ENCODE peak calls at places on chromosome 10, in five cellular contexts. V is right lobe of liver, R is astrocyte of the spinal cord, Z is GM12865, H is mesothelial cell of epicardium. E is an unnamed sample.

GRCh38 chr10:23399701-23400144 is 39.2 kb upstream of the OTUD1 start:
- DNase-seq in Z (no peak), R (peak; percentile 29), V (no peak), H (no peak), E (no peak)

GRCh38 chr10:110460111-110460809 is 37.4 kb upstream of the DUSP5 start:
- DNase-seq in Z (peak; percentile 19), H (no peak), V (peak; percentile 89), R (peak; percentile 25), E (no peak)

GRCh38 chr10:14686356-14686755 is 88.3 kb downstream of the FAM107B start:
- DNase-seq in R (no peak), H (no peak), V (no peak), Z (peak; percentile 51), E (no peak)

GRCh38 chr10:29501692-29502091 is 133.1 kb downstream of the SVIL start:
- DNase-seq in V (no peak), Z (no peak), R (peak; percentile 90), H (no peak), E (no peak)

GRCh38 chr10:91350651-91351081 is 59.5 kb upstream of the HECTD2 start:
- DNase-seq in R (peak; percentile 47), V (no peak), H (no peak), Z (no peak), E (no peak)

GRCh38 chr10:105758209-105758998 is 1117.3 kb downstream of the SORCS3 start:
- DNase-seq in V (no peak), H (no peak), Z (no peak), R (no peak), E (no peak)

GRCh38 chr10:88651131-88651541 is 13.1 kb upstream of the LIPF start:
- DNase-seq in R (peak; percentile 92), Z (no peak), V (no peak), H (no peak), E (no peak)

GRCh38 chr10:50224330-50224952 is 26.9 kb downstream of the ASAH2 start:
- DNase-seq in H (no peak), Z (peak; percentile 80), R (peak; percentile 61), V (no peak), E (peak; percentile 12)

GRCh38 chr10:123621492-123621891 is 44.7 kb upstream of the GPR26 start:
- DNase-seq in R (no peak), V (no peak), H (no peak), Z (no peak), E (no peak)

GRCh38 chr10:99537381-99538286 is 4.9 kb downstream of the NKX2-3 start:
- DNase-seq in V (no peak), R (no peak), H (no peak), Z (no peak), E (no peak)

GRCh38 chr10:121900443-121901174 is 27.2 kb downstream of the ATE1 start:
- DNase-seq in R (peak; percentile 76), Z (peak; percentile 68), H (no peak), V (no peak), E (peak; percentile 16)

GRCh38 chr10:4771554-4772201 is 54.3 kb upstream of the AKR1E2 start:
- DNase-seq in V (no peak), Z (no peak), H (no peak), R (peak; percentile 88), E (no peak)
- TF ChIP-seq CTCF in V (no peak), Z (no peak), H (no peak), R (no peak), E (no peak)

GRCh38 chr10:86260564-86260963 is 106.0 kb downstream of the GRID1 start:
- DNase-seq in V (no peak), R (no peak), H (no peak), Z (no peak), E (no peak)

GRCh38 chr10:86262671-86263165 is 103.9 kb downstream of the GRID1 start:
- DNase-seq in R (no peak), V (no peak), H (no peak), Z (no peak), E (no peak)

GRCh38 chr10:86263209-86263608 is 103.4 kb downstream of the GRID1 start:
- DNase-seq in Z (no peak), V (no peak), R (no peak), H (no peak), E (no peak)

GRCh38 chr10:86261470-86261869 is 105.1 kb downstream of the GRID1 start:
- DNase-seq in R (no peak), Z (no peak), H (no peak), V (no peak), E (no peak)

GRCh38 chr10:86261933-86262665 is 104.5 kb downstream of the GRID1 start:
- DNase-seq in H (no peak), V (no peak), R (no peak), Z (peak; percentile 71), E (no peak)
- TF ChIP-seq CTCF in H (no peak), V (peak; percentile 23), R (no peak), Z (peak; percentile 59), E (peak; percentile 45)

DNA sequence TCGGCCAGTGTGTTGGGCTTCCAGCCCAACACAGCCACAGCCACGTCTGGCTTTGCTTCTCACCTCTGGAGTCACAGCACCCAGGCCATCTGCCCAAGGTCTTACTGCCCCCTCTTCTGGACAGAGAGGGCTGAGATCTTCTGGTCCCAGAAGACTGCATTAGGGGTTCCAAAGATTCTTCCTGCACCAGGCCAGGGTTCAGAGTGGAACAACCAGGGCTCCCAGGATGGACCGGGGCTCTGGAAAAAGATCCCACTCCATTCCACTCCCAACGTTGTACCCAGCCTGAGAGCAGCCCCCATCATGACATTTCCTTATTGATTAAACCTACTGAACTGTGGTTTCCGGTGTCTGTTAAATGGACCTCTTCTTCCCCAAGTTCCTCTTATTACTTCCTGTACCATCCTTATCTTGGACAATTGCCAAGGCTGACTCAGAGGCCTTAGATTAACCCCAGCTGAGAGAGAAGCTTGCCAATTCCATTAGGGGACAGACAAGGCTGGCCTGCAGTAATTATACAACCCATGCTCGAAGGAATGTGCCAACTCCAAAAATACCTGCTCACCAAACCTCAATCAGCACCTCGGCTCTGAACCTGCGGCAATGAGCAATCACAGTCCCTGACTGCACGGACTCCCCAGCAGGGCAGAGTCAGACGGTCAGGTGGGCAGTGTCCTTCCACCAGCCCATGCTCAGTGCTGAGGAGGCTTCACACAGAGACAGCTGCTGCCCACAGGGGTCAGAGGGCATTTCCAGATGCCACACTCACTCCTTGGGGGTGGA is 47.9 kb upstream of the NPFFR1 start:
- DNase-seq in V (peak; percentile 49), Z (peak; percentile 88), H (no peak), R (peak; percentile 92), E (no peak)
- TF ChIP-seq CTCF in V (no peak), Z (peak; percentile 31), H (no peak), R (peak; percentile 40), E (no peak)

DNA sequence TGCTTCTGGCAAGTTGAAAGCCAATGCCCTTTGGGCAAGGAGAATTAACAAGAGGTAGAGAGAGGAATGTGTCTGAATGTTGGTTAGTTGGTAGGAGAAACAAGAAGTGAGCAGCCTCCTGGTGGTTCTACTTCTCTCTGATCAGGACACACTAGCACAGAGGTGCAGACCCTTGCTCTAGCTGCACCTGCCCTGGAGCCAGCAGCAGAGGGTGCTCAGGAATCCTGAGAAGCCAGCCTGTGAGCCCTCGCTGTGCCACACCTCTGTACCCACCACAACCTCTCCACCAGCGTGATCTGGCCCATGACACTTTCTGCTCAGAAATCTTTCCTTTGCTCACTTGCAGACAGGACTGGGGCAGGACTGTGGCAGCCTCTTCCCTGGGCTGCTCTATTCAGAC is 364.7 kb downstream of the RPS24 start:
- DNase-seq in R (no peak), H (no peak), V (no peak), Z (no peak), E (no peak)
- TF ChIP-seq CTCF in R (no peak), H (no peak), V (no peak), Z (no peak), E (no peak)

GRCh38 chr10:43306899-43307298 is 40.0 kb upstream of the RASGEF1A start:
- DNase-seq in R (no peak), V (no peak), H (no peak), Z (no peak), E (no peak)

GRCh38 chr10:43304079-43304686 is 37.3 kb upstream of the RASGEF1A start:
- DNase-seq in V (no peak), Z (no peak), R (no peak), H (no peak), E (no peak)

GRCh38 chr10:43305881-43306280 is 39.0 kb upstream of the RASGEF1A start:
- DNase-seq in V (no peak), Z (no peak), R (no peak), H (no peak), E (no peak)

GRCh38 chr10:43307306-43307705 is 40.4 kb upstream of the RASGEF1A start:
- DNase-seq in Z (no peak), R (no peak), H (no peak), V (no peak), E (no peak)

GRCh38 chr10:43304687-43305333 is 37.9 kb upstream of the RASGEF1A start:
- DNase-seq in R (peak; percentile 26), Z (no peak), V (peak; percentile 84), H (peak; percentile 45), E (peak; percentile 36)
- TF ChIP-seq CTCF in R (no peak), Z (no peak), V (no peak), H (no peak), E (no peak)

E was measured in neural crest cell.